ENCODE peak calls at places on chromosomes 7 and 10, in eight cellular contexts. Y, M, E, Q, H, K, J and P are unnamed samples.

GRCh38 chr10:1320739-1321331 is 264.6 kb downstream of the WDR37 start:
- DNase-seq in E (no peak), K (no peak), Q (no peak), M (no peak), J (no peak), H (no peak), Y (no peak), P (no peak)

GRCh38 chr7:47636111-47636692 is 54.3 kb upstream of the TNS3 start:
- DNase-seq in Q (no peak), H (no peak), K (no peak), M (no peak), J (no peak), E (peak; percentile 77), Y (no peak), P (no peak)

GRCh38 chr10:74928742-74929191 is 102.4 kb downstream of the KAT6B start:
- DNase-seq in Q (no peak), M (no peak), J (peak; percentile 42), E (no peak), K (no peak), H (no peak), Y (no peak), P (no peak)

GRCh38 chr7:69208848-69209247 is 389.4 kb upstream of the AUTS2 start:
- DNase-seq in J (no peak), H (no peak), Y (no peak), Q (no peak), M (no peak), K (no peak), E (no peak), P (peak; percentile 94)

GRCh38 chr10:76583711-76584161 is 1053.9 kb downstream of the KCNMA1 start:
- DNase-seq in K (no peak), J (peak; percentile 90), E (no peak), H (no peak), M (no peak), Q (no peak), Y (no peak), P (no peak)

GRCh38 chr10:121179006-121179405 is 327.8 kb downstream of the WDR11 start:
- DNase-seq in Q (no peak), K (no peak), H (no peak), J (no peak), Y (no peak), E (no peak), M (no peak), P (no peak)

GRCh38 chr10:124517931-124518330 is 56.3 kb downstream of the LHPP start:
- DNase-seq in J (no peak), E (peak; percentile 25), Q (no peak), H (no peak), M (no peak), Y (peak; percentile 47), K (no peak), P (no peak)

GRCh38 chr7:102883098-102883860 is 29.5 kb upstream of the LRRC17 start:
- DNase-seq in Y (no peak), M (no peak), H (no peak), Q (no peak), E (no peak), J (peak; percentile 76), K (no peak), P (no peak)

GRCh38 chr7:112084506-112084905 is 121.7 kb downstream of the DOCK4 start:
- DNase-seq in E (no peak), J (peak; percentile 54), Q (no peak), Y (no peak), M (no peak), K (no peak), H (no peak), P (no peak)

GRCh38 chr10:36573246-36573645 is 552.2 kb upstream of the ANKRD30A start:
- DNase-seq in K (no peak), J (no peak), M (no peak), Y (no peak), H (no peak), Q (no peak), E (no peak), P (no peak)

GRCh38 chr10:12543589-12543988 is 194.2 kb downstream of the CAMK1D start:
- DNase-seq in E (no peak), H (no peak), Y (no peak), M (no peak), Q (no peak), J (no peak), K (no peak), P (no peak)

GRCh38 chr10:27446091-27446918 is 57.8 kb upstream of the RAB18 start:
- DNase-seq in Y (no peak), Q (no peak), H (no peak), J (peak; percentile 47), K (no peak), M (no peak), E (no peak), P (peak; percentile 63)

GRCh38 chr7:82018226-82018625 is 248.4 kb upstream of the HGF start:
- DNase-seq in Q (no peak), K (no peak), J (peak; percentile 19), E (no peak), H (no peak), Y (no peak), M (no peak), P (no peak)

GRCh38 chr7:131011976-131012375 is 278.0 kb upstream of the KLF14 start:
- DNase-seq in H (no peak), K (no peak), Y (no peak), Q (no peak), E (no peak), J (peak; percentile 89), M (no peak), P (no peak)

GRCh38 chr10:27240891-27241639 is 468 bp upstream of the ACBD5 start:
- DNase-seq in Y (peak; percentile 88), E (peak; percentile 82), M (peak; percentile 71), H (peak; percentile 63), K (peak; percentile 43), J (no peak), Q (peak; percentile 62), P (peak; percentile 87)

GRCh38 chr10:22631646-22632278 is 82.6 kb downstream of the PIP4K2A start:
- DNase-seq in K (no peak), H (no peak), Q (no peak), E (no peak), Y (no peak), J (peak; percentile 50), M (no peak), P (no peak)

GRCh38 chr10:74206727-74207126 is 55.7 kb downstream of the ADK start:
- DNase-seq in Y (no peak), K (no peak), Q (no peak), E (no peak), J (no peak), M (peak; percentile 66), H (peak; percentile 63), P (no peak)

GRCh38 chr10:121926157-121926556 is 1.7 kb downstream of the ATE1 start:
- DNase-seq in M (no peak), Q (no peak), H (no peak), J (no peak), K (no peak), E (no peak), Y (no peak), P (no peak)

GRCh38 chr10:11012476-11012875 is 5.2 kb upstream of the CELF2 start:
- DNase-seq in Y (no peak), K (no peak), E (no peak), J (no peak), H (no peak), Q (no peak), M (peak; percentile 69), P (no peak)
- H3K4me3 ChIP-seq in Y (no peak overlapping the region), K (no peak overlapping the region), E (no peak overlapping the region), J (no peak overlapping the region), H (no peak overlapping the region), Q (no peak overlapping the region), M (peak overlapping the region; percentile 28), P (no peak overlapping the region)

GRCh38 chr10:132404911-132405462 is 8.0 kb downstream of the PWWP2B start:
- DNase-seq in E (peak; percentile 64), M (peak; percentile 64), Q (no peak), H (peak; percentile 61), K (no peak), Y (peak; percentile 76), J (no peak), P (no peak)

GRCh38 chr10:132406750-132407149 is 9.8 kb downstream of the PWWP2B start:
- DNase-seq in Y (no peak), M (no peak), H (no peak), Q (no peak), K (no peak), E (peak; percentile 68), J (no peak), P (no peak)

GRCh38 chr10:132404169-132404880 is 7.3 kb downstream of the PWWP2B start:
- DNase-seq in Q (peak; percentile 26), E (peak; percentile 62), K (no peak), M (peak; percentile 43), H (peak; percentile 59), Y (peak; percentile 71), J (no peak), P (no peak)

GRCh38 chr10:132406181-132406580 is 9.2 kb downstream of the PWWP2B start:
- DNase-seq in E (peak; percentile 63), Y (no peak), K (no peak), H (peak; percentile 61), J (no peak), M (no peak), Q (no peak), P (no peak)

DNA sequence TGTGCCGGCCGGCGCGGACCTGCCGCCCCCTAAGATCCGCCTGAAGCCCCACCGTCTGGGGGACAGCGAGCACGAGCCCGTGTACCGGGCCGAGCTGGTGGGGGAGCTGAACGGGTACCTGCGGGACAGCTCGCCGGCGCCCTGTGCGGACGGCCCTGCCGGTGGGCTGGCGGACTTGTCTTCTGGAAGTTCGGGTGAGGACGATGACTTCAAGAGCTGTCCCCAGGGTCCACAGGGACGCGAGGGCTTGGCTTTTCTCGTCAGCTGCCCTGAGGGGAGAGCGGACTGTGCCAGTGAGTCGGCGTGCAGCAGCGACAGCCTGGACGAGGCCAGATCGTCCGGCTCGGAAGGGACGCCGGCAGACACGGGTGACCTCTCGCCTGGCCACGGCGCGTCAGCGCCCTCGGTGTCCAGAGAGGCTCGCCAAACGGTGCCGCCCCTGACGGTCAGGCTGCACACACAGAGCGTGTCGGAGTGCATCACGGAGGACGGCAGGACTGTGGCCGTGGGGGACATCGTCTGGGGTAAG is 8.5 kb downstream of the PWWP2B start:
- DNase-seq in Q (no peak), E (peak; percentile 80), J (no peak), M (no peak), Y (peak; percentile 78), H (peak; percentile 54), K (no peak), P (no peak)
- H3K4me1 ChIP-seq in Q (no peaks in the 10 kb centered on the region), E (peaks cover 49% of the 10 kb centered on the region), J (peaks cover 6% of the 10 kb centered on the region), M (peaks cover 55% of the 10 kb centered on the region), Y (peaks cover 56% of the 10 kb centered on the region), H (peaks cover 60% of the 10 kb centered on the region), K (no peaks in the 10 kb centered on the region), P (no peaks in the 10 kb centered on the region)

GRCh38 chr7:42227523-42227922 is 9.5 kb downstream of the GLI3 start:
- DNase-seq in M (no peak), E (no peak), Y (no peak), H (no peak), K (no peak), J (no peak), Q (no peak), P (no peak)
- H3K4me3 ChIP-seq in M (peak overlapping the region; percentile 39), E (peak overlapping the region; percentile 52), Y (no peak overlapping the region), H (peak overlapping the region; percentile 31), K (no peak overlapping the region), J (peak overlapping the region; percentile 21), Q (peak overlapping the region; percentile 57), P (no peak overlapping the region)

DNA sequence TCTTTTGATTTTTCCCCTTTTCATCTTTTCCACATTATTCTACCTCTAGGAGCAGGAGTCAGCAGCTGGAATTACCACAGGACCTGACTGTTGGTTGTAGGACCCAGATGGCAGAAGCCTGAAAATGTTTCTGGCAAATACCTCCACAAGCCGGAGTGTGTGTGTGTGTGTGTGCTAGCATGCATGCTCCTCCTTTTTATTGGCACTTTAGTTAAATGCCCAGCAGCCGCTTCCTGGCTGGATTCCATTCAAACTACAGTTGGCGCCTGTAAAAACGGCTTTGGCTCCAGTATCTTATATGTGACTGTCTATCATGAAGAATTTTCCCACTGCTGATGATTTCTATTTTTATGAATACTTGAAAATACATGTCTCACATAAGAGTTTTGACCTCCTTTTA is 319.7 kb upstream of the SP4 start:
- DNase-seq in Y (no peak), H (no peak), M (no peak), J (no peak), E (no peak), K (no peak), Q (no peak), P (no peak)
- H3K4me1 ChIP-seq in Y (no peaks in the 10 kb centered on the region), H (no peaks in the 10 kb centered on the region), M (no peaks in the 10 kb centered on the region), J (no peaks in the 10 kb centered on the region), E (no peaks in the 10 kb centered on the region), K (no peaks in the 10 kb centered on the region), Q (no peaks in the 10 kb centered on the region), P (no peaks in the 10 kb centered on the region)